ENCODE peak calls at places on chromosome 2, in nine cellular contexts. One of them, this sample, is unnamed.

GRCh38 chr2:65985986-65986385 is 448.9 kb upstream of the MEIS1 start:
- DNase-seq in adrenal gland: no peak
- DNase-seq in nephron progenitor cell: no peak
- DNase-seq in AG09319: no peak
- DNase-seq in stimulated activated CD8-positive, alpha-beta memory T cell treated with anti-CD3 and anti-CD28 coated beads, Interleukin-15, amount 100 ng/mL, for 1 hour: no peak
- DNase-seq in RPMI8226: peak
- DNase-seq in bronchial epithelial cell: peak
- DNase-seq in RPMI7951: no peak
- DNase-seq in NCI-H1092: no peak
- DNase-seq in this sample: no peak

GRCh38 chr2:236613607-236614006 is 44.0 kb downstream of the ACKR3 start:
- DNase-seq in adrenal gland: no peak
- DNase-seq in nephron progenitor cell: no peak
- DNase-seq in AG09319: no peak
- DNase-seq in stimulated activated CD8-positive, alpha-beta memory T cell treated with anti-CD3 and anti-CD28 coated beads, Interleukin-15, amount 100 ng/mL, for 1 hour: no peak
- DNase-seq in RPMI8226: no peak
- DNase-seq in bronchial epithelial cell: no peak
- DNase-seq in RPMI7951: no peak
- DNase-seq in NCI-H1092: no peak
- DNase-seq in this sample: no peak

GRCh38 chr2:52431352-52431760 is 1336.2 kb upstream of the CHAC2 start:
- DNase-seq in adrenal gland: no peak
- DNase-seq in nephron progenitor cell: no peak
- DNase-seq in AG09319: no peak
- DNase-seq in stimulated activated CD8-positive, alpha-beta memory T cell treated with anti-CD3 and anti-CD28 coated beads, Interleukin-15, amount 100 ng/mL, for 1 hour: no peak
- DNase-seq in RPMI8226: no peak
- DNase-seq in bronchial epithelial cell: no peak
- DNase-seq in RPMI7951: no peak
- DNase-seq in NCI-H1092: no peak
- DNase-seq in this sample: no peak

GRCh38 chr2:181738074-181738473 is 57.8 kb upstream of the NEUROD1 start:
- DNase-seq in adrenal gland: no peak
- DNase-seq in nephron progenitor cell: no peak
- DNase-seq in AG09319: no peak
- DNase-seq in stimulated activated CD8-positive, alpha-beta memory T cell treated with anti-CD3 and anti-CD28 coated beads, Interleukin-15, amount 100 ng/mL, for 1 hour: no peak
- DNase-seq in RPMI8226: no peak
- DNase-seq in bronchial epithelial cell: peak
- DNase-seq in RPMI7951: peak
- DNase-seq in NCI-H1092: no peak
- DNase-seq in this sample: no peak

GRCh38 chr2:207188601-207189000 is 22.9 kb upstream of the KLF7 start:
- DNase-seq in adrenal gland: no peak
- DNase-seq in nephron progenitor cell: no peak
- DNase-seq in AG09319: no peak
- DNase-seq in stimulated activated CD8-positive, alpha-beta memory T cell treated with anti-CD3 and anti-CD28 coated beads, Interleukin-15, amount 100 ng/mL, for 1 hour: no peak
- DNase-seq in RPMI8226: peak
- DNase-seq in bronchial epithelial cell: peak
- DNase-seq in RPMI7951: peak
- DNase-seq in NCI-H1092: peak
- DNase-seq in this sample: peak

GRCh38 chr2:158894078-158894477 is 74.4 kb upstream of the TANC1 start:
- DNase-seq in adrenal gland: peak
- DNase-seq in nephron progenitor cell: no peak
- DNase-seq in AG09319: no peak
- DNase-seq in stimulated activated CD8-positive, alpha-beta memory T cell treated with anti-CD3 and anti-CD28 coated beads, Interleukin-15, amount 100 ng/mL, for 1 hour: no peak
- DNase-seq in RPMI8226: no peak
- DNase-seq in bronchial epithelial cell: peak
- DNase-seq in RPMI7951: peak
- DNase-seq in NCI-H1092: no peak
- DNase-seq in this sample: no peak

GRCh38 chr2:96691022-96691612 is 48.6 kb downstream of the FER1L5 start:
- DNase-seq in adrenal gland: no peak
- DNase-seq in nephron progenitor cell: no peak
- DNase-seq in AG09319: no peak
- DNase-seq in stimulated activated CD8-positive, alpha-beta memory T cell treated with anti-CD3 and anti-CD28 coated beads, Interleukin-15, amount 100 ng/mL, for 1 hour: no peak
- DNase-seq in RPMI8226: no peak
- DNase-seq in bronchial epithelial cell: no peak
- DNase-seq in RPMI7951: no peak
- DNase-seq in NCI-H1092: no peak
- DNase-seq in this sample: no peak

GRCh38 chr2:238654479-238654878 is 193.4 kb upstream of the TWIST2 start:
- DNase-seq in adrenal gland: no peak
- DNase-seq in nephron progenitor cell: no peak
- DNase-seq in AG09319: no peak
- DNase-seq in stimulated activated CD8-positive, alpha-beta memory T cell treated with anti-CD3 and anti-CD28 coated beads, Interleukin-15, amount 100 ng/mL, for 1 hour: no peak
- DNase-seq in RPMI8226: no peak
- DNase-seq in bronchial epithelial cell: no peak
- DNase-seq in RPMI7951: no peak
- DNase-seq in NCI-H1092: no peak
- DNase-seq in this sample: no peak

GRCh38 chr2:43043471-43043870 is 182.9 kb downstream of the ZFP36L2 start:
- DNase-seq in adrenal gland: no peak
- DNase-seq in nephron progenitor cell: no peak
- DNase-seq in AG09319: no peak
- DNase-seq in stimulated activated CD8-positive, alpha-beta memory T cell treated with anti-CD3 and anti-CD28 coated beads, Interleukin-15, amount 100 ng/mL, for 1 hour: no peak
- DNase-seq in RPMI8226: no peak
- DNase-seq in bronchial epithelial cell: no peak
- DNase-seq in RPMI7951: no peak
- DNase-seq in NCI-H1092: no peak
- DNase-seq in this sample: no peak

GRCh38 chr2:12717191-12717987 is 653 bp downstream of the TRIB2 start:
- DNase-seq in adrenal gland: peak
- DNase-seq in nephron progenitor cell: peak
- DNase-seq in AG09319: no peak
- DNase-seq in stimulated activated CD8-positive, alpha-beta memory T cell treated with anti-CD3 and anti-CD28 coated beads, Interleukin-15, amount 100 ng/mL, for 1 hour: no peak
- DNase-seq in RPMI8226: peak
- DNase-seq in bronchial epithelial cell: peak
- DNase-seq in RPMI7951: peak
- DNase-seq in NCI-H1092: peak
- DNase-seq in this sample: peak

GRCh38 chr2:158128168-158128973 is 26.7 kb downstream of the UPP2 start:
- DNase-seq in adrenal gland: no peak
- DNase-seq in nephron progenitor cell: no peak
- DNase-seq in AG09319: no peak
- DNase-seq in stimulated activated CD8-positive, alpha-beta memory T cell treated with anti-CD3 and anti-CD28 coated beads, Interleukin-15, amount 100 ng/mL, for 1 hour: no peak
- DNase-seq in RPMI8226: no peak
- DNase-seq in bronchial epithelial cell: no peak
- DNase-seq in RPMI7951: no peak
- DNase-seq in NCI-H1092: no peak
- DNase-seq in this sample: no peak

GRCh38 chr2:188869560-188869959 is 104.6 kb upstream of the COL3A1 start:
- DNase-seq in adrenal gland: no peak
- DNase-seq in nephron progenitor cell: no peak
- DNase-seq in AG09319: no peak
- DNase-seq in stimulated activated CD8-positive, alpha-beta memory T cell treated with anti-CD3 and anti-CD28 coated beads, Interleukin-15, amount 100 ng/mL, for 1 hour: no peak
- DNase-seq in RPMI8226: no peak
- DNase-seq in bronchial epithelial cell: no peak
- DNase-seq in RPMI7951: peak
- DNase-seq in NCI-H1092: no peak
- DNase-seq in this sample: no peak

GRCh38 chr2:154952346-154953010 is 254.0 kb downstream of the KCNJ3 start:
- DNase-seq in adrenal gland: no peak
- DNase-seq in nephron progenitor cell: no peak
- DNase-seq in AG09319: no peak
- DNase-seq in stimulated activated CD8-positive, alpha-beta memory T cell treated with anti-CD3 and anti-CD28 coated beads, Interleukin-15, amount 100 ng/mL, for 1 hour: no peak
- DNase-seq in RPMI8226: no peak
- DNase-seq in bronchial epithelial cell: no peak
- DNase-seq in RPMI7951: no peak
- DNase-seq in NCI-H1092: no peak
- DNase-seq in this sample: no peak

GRCh38 chr2:237222683-237223082 is 137.0 kb downstream of the COPS8 start:
- DNase-seq in adrenal gland: no peak
- DNase-seq in nephron progenitor cell: no peak
- DNase-seq in AG09319: no peak
- DNase-seq in stimulated activated CD8-positive, alpha-beta memory T cell treated with anti-CD3 and anti-CD28 coated beads, Interleukin-15, amount 100 ng/mL, for 1 hour: no peak
- DNase-seq in RPMI8226: no peak
- DNase-seq in bronchial epithelial cell: no peak
- DNase-seq in RPMI7951: peak
- DNase-seq in NCI-H1092: no peak
- DNase-seq in this sample: no peak

GRCh38 chr2:42245392-42245791 is 76.2 kb downstream of the EML4 start:
- DNase-seq in adrenal gland: no peak
- DNase-seq in nephron progenitor cell: no peak
- DNase-seq in AG09319: no peak
- DNase-seq in stimulated activated CD8-positive, alpha-beta memory T cell treated with anti-CD3 and anti-CD28 coated beads, Interleukin-15, amount 100 ng/mL, for 1 hour: no peak
- DNase-seq in RPMI8226: no peak
- DNase-seq in bronchial epithelial cell: no peak
- DNase-seq in RPMI7951: no peak
- DNase-seq in NCI-H1092: no peak
- DNase-seq in this sample: no peak

GRCh38 chr2:127255146-127255545 is 35.0 kb upstream of the CYP27C1 start:
- DNase-seq in adrenal gland: no peak
- DNase-seq in nephron progenitor cell: no peak
- DNase-seq in AG09319: no peak
- DNase-seq in stimulated activated CD8-positive, alpha-beta memory T cell treated with anti-CD3 and anti-CD28 coated beads, Interleukin-15, amount 100 ng/mL, for 1 hour: no peak
- DNase-seq in RPMI8226: no peak
- DNase-seq in bronchial epithelial cell: no peak
- DNase-seq in RPMI7951: peak
- DNase-seq in NCI-H1092: no peak
- DNase-seq in this sample: no peak

GRCh38 chr2:101770672-101771071 is 73.2 kb downstream of the MAP4K4 start:
- DNase-seq in adrenal gland: peak
- DNase-seq in nephron progenitor cell: no peak
- DNase-seq in AG09319: no peak
- DNase-seq in stimulated activated CD8-positive, alpha-beta memory T cell treated with anti-CD3 and anti-CD28 coated beads, Interleukin-15, amount 100 ng/mL, for 1 hour: no peak
- DNase-seq in RPMI8226: peak
- DNase-seq in bronchial epithelial cell: peak
- DNase-seq in RPMI7951: peak
- DNase-seq in NCI-H1092: no peak
- DNase-seq in this sample: peak

GRCh38 chr2:7014201-7014640 is 97.0 kb downstream of the RNF144A start:
- DNase-seq in adrenal gland: peak
- DNase-seq in nephron progenitor cell: no peak
- DNase-seq in AG09319: no peak
- DNase-seq in stimulated activated CD8-positive, alpha-beta memory T cell treated with anti-CD3 and anti-CD28 coated beads, Interleukin-15, amount 100 ng/mL, for 1 hour: no peak
- DNase-seq in RPMI8226: peak
- DNase-seq in bronchial epithelial cell: no peak
- DNase-seq in RPMI7951: peak
- DNase-seq in NCI-H1092: no peak
- DNase-seq in this sample: peak